ENCODE peak calls at places on chromosomes 13 and 19, in seven cellular contexts. R is mesenchymal stem cell; I is progenitor cell of endocrine pancreas; X is Calu3; J is activated CD4-positive, CD25-positive, alpha-beta regulatory T cell; G is CD4-positive, alpha-beta T cell; D is iPS-NIHi11. M is an unnamed sample.

GRCh38 chr19:34573226-34573864 is 91.8 kb downstream of the WTIP start:
- DNase-seq in J (no peak), G (no peak), I (no peak), X (no peak), R (no peak), D (no peak), M (no peak)

GRCh38 chr19:1864480-1865171 is 1.2 kb upstream of the KLF16 start:
- DNase-seq in X (peak), J (peak), R (peak), G (peak), I (peak), D (peak), M (no peak)

GRCh38 chr13:57813641-57814040 is 182.1 kb downstream of the PCDH17 start:
- DNase-seq in G (no peak), J (no peak), I (no peak), R (no peak), D (no peak), X (no peak), M (no peak)

GRCh38 chr13:72820156-72820897 is 38.4 kb downstream of the PIBF1 start:
- DNase-seq in D (no peak), J (no peak), G (no peak), X (no peak), I (no peak), R (peak), M (no peak)

GRCh38 chr19:54179921-54180452 is 7.0 kb upstream of the TMC4 start:
- DNase-seq in R (peak), I (peak), J (no peak), D (peak), G (no peak), X (no peak), M (no peak)

GRCh38 chr19:2154587-2155075 is 3.3 kb upstream of the AP3D1 start:
- DNase-seq in X (peak), I (no peak), R (no peak), G (no peak), J (no peak), D (no peak), M (no peak)

GRCh38 chr13:105972306-105972721 is 563.1 kb downstream of the EFNB2 start:
- DNase-seq in R (no peak), G (no peak), I (no peak), D (no peak), X (no peak), J (no peak), M (no peak)

GRCh38 chr13:95301947-95302386 is 716 bp upstream of the ABCC4 start:
- DNase-seq in X (no peak), G (peak), D (peak), J (no peak), I (no peak), R (peak), M (no peak)

GRCh38 chr19:19409235-19410030 is 4.0 kb downstream of the GATAD2A start:
- DNase-seq in D (no peak), I (no peak), G (no peak), R (no peak), J (no peak), X (peak), M (no peak)

GRCh38 chr19:16594131-16594586 is 21.9 kb upstream of the SLC35E1 start:
- DNase-seq in D (no peak), G (peak), J (peak), X (no peak), R (no peak), I (no peak), M (no peak)

GRCh38 chr19:45716314-45717130 is 14.2 kb downstream of the FBXO46 start:
- DNase-seq in X (peak), I (no peak), G (peak), D (peak), R (peak), J (no peak), M (no peak)

GRCh38 chr13:40992678-40993077 is 26.4 kb downstream of the ELF1 start:
- DNase-seq in D (no peak), J (no peak), X (no peak), I (no peak), G (no peak), R (no peak), M (no peak)

GRCh38 chr19:246551-246950 is 44.7 kb downstream of the PLPP2 start:
- DNase-seq in R (no peak), X (no peak), G (no peak), D (peak), I (no peak), J (no peak), M (no peak)

GRCh38 chr19:35362261-35363000 is 4.2 kb downstream of the FFAR3 start:
- DNase-seq in R (no peak), J (no peak), G (no peak), X (no peak), I (no peak), D (no peak), M (no peak)

GRCh38 chr19:45882652-45883585 is 3.0 kb downstream of the IRF2BP1 start:
- DNase-seq in I (peak), J (peak), G (peak), R (peak), D (peak), X (peak), M (no peak)

GRCh38 chr13:41289463-41289881 is 21.6 kb upstream of the NAA16 start:
- DNase-seq in R (no peak), J (no peak), I (no peak), G (no peak), X (no peak), D (no peak), M (no peak)

GRCh38 chr19:788821-789472 is 8.3 kb upstream of the PTBP1 start:
- DNase-seq in G (no peak), J (no peak), I (no peak), R (peak), D (no peak), X (no peak), M (no peak)

GRCh38 chr19:51030631-51031030 is 4.2 kb downstream of the KLK12 start:
- DNase-seq in I (no peak), G (no peak), D (no peak), J (no peak), R (no peak), X (no peak), M (no peak)

GRCh38 chr19:35248310-35249145 is at the start of gene LSR:
- DNase-seq in J (peak), I (peak), G (peak), R (no peak), X (peak), D (peak), M (no peak)

GRCh38 chr13:110702591-110703526 is 3.1 kb downstream of the CARS2 start:
- DNase-seq in G (no peak), R (peak), I (no peak), D (no peak), J (no peak), X (no peak), M (no peak)

GRCh38 chr13:100513987-100514670 is 74.5 kb downstream of the GGACT start:
- DNase-seq in J (no peak), G (no peak), X (no peak), D (no peak), R (peak), I (no peak), M (no peak)

M was measured in cortex of kidney.